ENCODE peak calls at places on chromosomes 2 and 18, in four cellular contexts. One of them, this sample, is unnamed.

GRCh38 chr2:159946326-159946992 is 116.0 kb downstream of the PLA2R1 start:
- DNase-seq in IMR-90: peak; percentile 21
- DNase-seq in fibroblast of the aortic adventitia: peak; percentile 81
- DNase-seq in endothelial cell: no peak
- DNase-seq in this sample: no peak

GRCh38 chr2:96951125-96951654 is 35.2 kb downstream of the FAM178B start:
- DNase-seq in fibroblast of the aortic adventitia: peak; percentile 38
- DNase-seq in IMR-90: peak; percentile 41
- DNase-seq in endothelial cell: peak; percentile 85
- DNase-seq in this sample: peak; percentile 79

GRCh38 chr2:100411841-100412292 is 5.6 kb downstream of the CHST10 start:
- DNase-seq in IMR-90: no peak
- DNase-seq in fibroblast of the aortic adventitia: no peak
- DNase-seq in endothelial cell: no peak
- DNase-seq in this sample: no peak

GRCh38 chr2:176137249-176137573 is 7.7 kb downstream of the HOXD8 start:
- DNase-seq in fibroblast of the aortic adventitia: no peak
- DNase-seq in endothelial cell: no peak
- DNase-seq in IMR-90: no peak
- DNase-seq in this sample: no peak

GRCh38 chr2:204089542-204089941 is 153.0 kb downstream of the ICOS start:
- DNase-seq in IMR-90: no peak
- DNase-seq in endothelial cell: no peak
- DNase-seq in fibroblast of the aortic adventitia: no peak
- DNase-seq in this sample: no peak

GRCh38 chr2:134258684-134259408 is 5.0 kb downstream of the MGAT5 start:
- DNase-seq in endothelial cell: no peak
- DNase-seq in IMR-90: no peak
- DNase-seq in fibroblast of the aortic adventitia: no peak
- DNase-seq in this sample: no peak

GRCh38 chr2:47890711-47891368 is 15.5 kb downstream of the FBXO11 start:
- DNase-seq in fibroblast of the aortic adventitia: no peak
- DNase-seq in endothelial cell: no peak
- DNase-seq in IMR-90: no peak
- DNase-seq in this sample: no peak

GRCh38 chr2:222057249-222058073 is 241.3 kb downstream of the PAX3 start:
- DNase-seq in endothelial cell: no peak
- DNase-seq in fibroblast of the aortic adventitia: peak; percentile 16
- DNase-seq in IMR-90: no peak
- DNase-seq in this sample: peak; percentile 50

GRCh38 chr18:34595673-34596072 is 114.4 kb upstream of the DTNA start:
- DNase-seq in fibroblast of the aortic adventitia: peak; percentile 53
- DNase-seq in IMR-90: peak; percentile 41
- DNase-seq in endothelial cell: no peak
- DNase-seq in this sample: no peak

GRCh38 chr2:16022548-16023240 is 82.3 kb downstream of the MYCN start:
- DNase-seq in endothelial cell: no peak
- DNase-seq in fibroblast of the aortic adventitia: no peak
- DNase-seq in IMR-90: no peak
- DNase-seq in this sample: no peak

GRCh38 chr2:238512247-238512867 is 85.6 kb downstream of the ASB1 start:
- DNase-seq in endothelial cell: no peak
- DNase-seq in fibroblast of the aortic adventitia: no peak
- DNase-seq in IMR-90: no peak
- DNase-seq in this sample: no peak

GRCh38 chr2:3625186-3625585 is 30.3 kb downstream of the COLEC11 start:
- DNase-seq in fibroblast of the aortic adventitia: no peak
- DNase-seq in endothelial cell: no peak
- DNase-seq in IMR-90: no peak
- DNase-seq in this sample: no peak

GRCh38 chr2:96353606-96354095 is 18.1 kb downstream of the NCAPH start:
- DNase-seq in fibroblast of the aortic adventitia: peak; percentile 37
- DNase-seq in endothelial cell: no peak
- DNase-seq in IMR-90: no peak
- DNase-seq in this sample: no peak

GRCh38 chr2:75047189-75047812 is 88.9 kb downstream of the POLE4 start:
- DNase-seq in fibroblast of the aortic adventitia: peak; percentile 57
- DNase-seq in IMR-90: peak; percentile 79
- DNase-seq in endothelial cell: no peak
- DNase-seq in this sample: no peak

GRCh38 chr2:40209728-40210127 is 242.2 kb downstream of the SLC8A1 start:
- DNase-seq in endothelial cell: no peak
- DNase-seq in IMR-90: no peak
- DNase-seq in fibroblast of the aortic adventitia: no peak
- DNase-seq in this sample: no peak

GRCh38 chr2:200585730-200586643 is at the start of gene AOX1:
- DNase-seq in IMR-90: peak; percentile 45
- DNase-seq in fibroblast of the aortic adventitia: peak; percentile 61
- DNase-seq in endothelial cell: peak; percentile 29
- DNase-seq in this sample: peak; percentile 24
- TF ChIP-seq CTCF in IMR-90: no peak
- TF ChIP-seq CTCF in fibroblast of the aortic adventitia: no peak
- TF ChIP-seq CTCF in endothelial cell: no peak
- TF ChIP-seq CTCF in this sample: no peak

GRCh38 chr2:207117668-207118067 is 48.1 kb downstream of the KLF7 start:
- DNase-seq in fibroblast of the aortic adventitia: no peak
- DNase-seq in endothelial cell: no peak
- DNase-seq in IMR-90: no peak
- DNase-seq in this sample: no peak

GRCh38 chr2:207119048-207119447 is 46.7 kb downstream of the KLF7 start:
- DNase-seq in IMR-90: no peak
- DNase-seq in endothelial cell: no peak
- DNase-seq in fibroblast of the aortic adventitia: no peak
- DNase-seq in this sample: no peak

GRCh38 chr2:207113403-207113802 is 52.3 kb downstream of the KLF7 start:
- DNase-seq in fibroblast of the aortic adventitia: no peak
- DNase-seq in IMR-90: no peak
- DNase-seq in endothelial cell: no peak
- DNase-seq in this sample: no peak

GRCh38 chr2:207112397-207112796 is 53.4 kb downstream of the KLF7 start:
- DNase-seq in fibroblast of the aortic adventitia: no peak
- DNase-seq in endothelial cell: no peak
- DNase-seq in IMR-90: no peak
- DNase-seq in this sample: no peak

GRCh38 chr2:207115715-207116364 is 49.9 kb downstream of the KLF7 start:
- DNase-seq in fibroblast of the aortic adventitia: peak; percentile 46
- DNase-seq in IMR-90: peak; percentile 63
- DNase-seq in endothelial cell: no peak
- DNase-seq in this sample: no peak
- TF ChIP-seq CTCF in fibroblast of the aortic adventitia: peak; percentile 32
- TF ChIP-seq CTCF in IMR-90: peak; percentile 31
- TF ChIP-seq CTCF in endothelial cell: no peak
- TF ChIP-seq CTCF in this sample: no peak

GRCh38 chr2:6896930-6897759 is 19.6 kb downstream of the RSAD2 start:
- DNase-seq in endothelial cell: no peak
- DNase-seq in fibroblast of the aortic adventitia: peak; percentile 64
- DNase-seq in IMR-90: peak; percentile 10
- DNase-seq in this sample: no peak
- TF ChIP-seq CTCF in endothelial cell: peak; percentile 72
- TF ChIP-seq CTCF in fibroblast of the aortic adventitia: peak; percentile 58
- TF ChIP-seq CTCF in IMR-90: peak; percentile 40
- TF ChIP-seq CTCF in this sample: peak; percentile 48

DNA sequence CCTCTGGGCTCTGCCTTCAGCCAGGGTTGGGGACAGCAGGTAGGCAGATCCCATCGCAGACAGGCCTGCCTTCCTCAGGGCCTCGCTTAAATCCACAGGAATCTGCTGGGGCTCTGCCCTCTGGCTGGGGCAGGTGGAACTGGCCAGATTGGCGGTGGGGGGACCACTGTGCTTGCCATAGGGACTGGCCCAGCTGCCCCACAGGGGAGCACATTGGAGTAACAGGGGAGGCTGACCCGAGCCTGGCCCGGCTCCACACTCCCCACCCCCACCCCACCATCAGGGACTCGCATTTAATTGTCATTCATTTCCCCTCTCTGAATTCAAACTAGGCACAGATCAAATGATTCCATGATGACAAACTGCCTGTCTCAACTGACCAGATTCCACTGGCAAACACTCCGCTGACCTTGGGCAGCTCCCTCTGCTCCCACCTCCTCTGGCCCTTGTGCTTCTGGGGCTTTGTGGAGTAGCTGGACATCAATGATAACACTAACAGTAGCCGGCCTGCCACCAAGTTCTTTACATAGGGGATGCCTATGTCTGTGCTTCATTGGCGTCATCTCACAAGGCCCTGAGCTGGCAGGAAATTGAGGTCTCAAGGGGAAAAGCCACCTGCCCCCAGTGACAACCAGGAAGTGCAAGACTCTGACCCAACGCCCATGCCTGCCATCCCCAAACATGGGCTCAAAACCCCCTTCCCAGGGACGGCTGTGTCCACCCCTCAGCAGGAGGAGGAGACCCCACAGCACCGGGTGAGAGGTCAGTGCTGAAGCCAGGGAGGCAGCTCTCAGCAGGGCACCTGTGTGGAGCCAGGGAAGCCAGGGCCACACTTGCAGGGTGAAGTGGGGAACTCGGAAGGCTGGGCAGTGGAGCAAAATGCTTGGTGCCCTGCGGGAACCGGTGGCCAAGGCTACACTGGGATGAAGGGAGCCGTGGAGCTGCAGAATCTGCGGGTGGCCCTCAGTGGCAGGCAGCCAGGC is 2.1 kb upstream of the B3GNT7 start:
- DNase-seq in fibroblast of the aortic adventitia: no peak
- DNase-seq in endothelial cell: no peak
- DNase-seq in IMR-90: no peak
- DNase-seq in this sample: peak; percentile 85
- TF ChIP-seq CTCF in fibroblast of the aortic adventitia: peak; percentile 13
- TF ChIP-seq CTCF in endothelial cell: no peak
- TF ChIP-seq CTCF in IMR-90: no peak
- TF ChIP-seq CTCF in this sample: no peak

GRCh38 chr18:36974686-36975085 is 145.8 kb downstream of the KIAA1328 start:
- DNase-seq in IMR-90: no peak
- DNase-seq in endothelial cell: no peak
- DNase-seq in fibroblast of the aortic adventitia: no peak
- DNase-seq in this sample: no peak

DNA sequence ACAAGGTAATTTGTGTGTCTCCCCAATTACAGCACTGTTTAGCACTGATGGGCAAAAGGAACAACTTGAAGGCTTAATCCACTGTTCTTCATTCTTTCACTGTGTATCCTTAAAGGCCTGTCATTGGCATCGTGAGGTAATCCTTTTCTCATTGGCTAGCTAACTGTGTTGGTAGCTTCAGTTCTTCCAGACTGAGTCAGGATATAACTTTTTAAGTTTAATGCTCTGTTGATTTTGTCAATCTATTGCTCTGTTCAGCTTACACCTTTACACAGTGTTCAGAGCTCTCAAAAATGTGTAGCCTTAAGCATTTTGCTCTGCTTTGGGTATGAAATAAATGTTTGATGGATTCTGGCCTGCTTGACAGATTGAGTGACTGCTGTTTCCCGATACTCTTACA is 148.2 kb downstream of the KIAA1328 start:
- DNase-seq in IMR-90: no peak
- DNase-seq in endothelial cell: no peak
- DNase-seq in fibroblast of the aortic adventitia: no peak
- DNase-seq in this sample: no peak
- TF ChIP-seq CTCF in IMR-90: no peak
- TF ChIP-seq CTCF in endothelial cell: no peak
- TF ChIP-seq CTCF in fibroblast of the aortic adventitia: no peak
- TF ChIP-seq CTCF in this sample: no peak

DNA sequence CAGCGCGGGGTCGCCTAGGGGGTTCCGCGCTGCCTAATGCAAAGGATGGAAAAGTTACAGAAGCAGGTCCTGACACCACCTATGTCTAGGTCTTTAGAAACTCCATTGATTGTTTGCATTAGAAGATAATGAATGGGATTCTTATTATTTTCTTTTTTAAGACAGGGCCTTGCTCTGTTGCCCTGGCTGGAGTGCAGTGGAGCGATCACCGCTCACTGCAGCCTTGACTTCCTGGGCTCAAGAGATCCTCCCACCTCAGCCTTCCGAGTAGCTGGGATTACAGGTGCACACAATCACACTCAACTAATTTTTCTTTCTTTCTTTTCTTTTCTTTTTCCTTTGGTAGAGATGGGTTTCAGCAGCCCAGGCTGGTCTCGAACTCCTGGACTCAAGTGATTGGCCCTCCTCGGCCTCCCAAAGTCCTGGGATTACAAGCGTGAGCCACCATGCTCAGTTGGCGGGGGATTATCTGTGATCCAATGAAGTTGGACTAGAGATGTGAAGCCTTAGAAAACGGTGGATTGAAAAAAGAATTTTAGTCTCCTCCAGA is 761 bp upstream of the IDH1 start:
- DNase-seq in fibroblast of the aortic adventitia: no peak
- DNase-seq in endothelial cell: no peak
- DNase-seq in IMR-90: no peak
- DNase-seq in this sample: no peak
- TF ChIP-seq CTCF in fibroblast of the aortic adventitia: no peak
- TF ChIP-seq CTCF in endothelial cell: no peak
- TF ChIP-seq CTCF in IMR-90: no peak
- TF ChIP-seq CTCF in this sample: no peak

DNA sequence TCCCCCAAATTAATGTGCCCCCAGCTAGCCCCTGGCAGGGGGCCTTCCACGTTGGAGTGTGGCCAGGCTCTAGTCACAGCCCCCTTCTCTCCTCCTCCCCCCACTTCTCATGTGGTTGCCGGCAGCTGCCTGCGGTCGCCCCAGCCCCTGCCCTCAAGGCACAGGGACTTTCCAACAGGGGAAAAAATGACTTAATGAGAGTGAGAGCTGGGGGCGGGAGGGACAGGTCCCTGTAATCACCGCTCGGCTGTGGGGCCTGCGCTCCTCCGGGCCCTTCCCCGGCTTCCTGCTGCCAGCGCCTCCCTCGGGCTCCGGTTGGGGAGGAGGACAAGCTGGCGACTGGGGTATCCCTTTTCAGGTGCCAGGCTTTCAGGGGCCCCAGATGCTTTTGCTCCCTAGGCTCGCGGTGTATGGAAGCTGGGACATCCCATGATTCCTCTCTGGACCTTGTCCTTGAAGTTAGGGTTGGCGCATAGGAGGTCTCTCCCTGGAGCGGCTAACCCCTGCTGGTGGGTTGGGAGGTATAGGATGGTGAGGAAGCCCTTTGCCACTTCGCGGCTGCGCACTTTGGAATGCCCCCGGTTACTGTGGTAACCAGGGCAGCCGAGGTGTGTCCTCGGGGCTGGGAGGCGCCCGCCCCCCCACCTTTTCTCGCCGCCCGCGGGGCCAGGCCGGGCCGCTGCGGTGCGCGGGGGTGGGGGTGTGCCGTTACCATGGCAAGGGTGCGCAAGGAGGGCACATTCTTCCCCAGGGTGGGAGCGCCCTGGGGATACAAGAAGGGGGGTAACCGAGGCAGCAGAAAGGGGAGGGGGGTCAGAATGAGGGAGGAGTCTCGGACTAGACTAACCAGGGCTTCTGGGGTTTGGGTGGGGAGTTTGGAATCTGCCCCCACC is 16.1 kb downstream of the WNT10A start:
- DNase-seq in endothelial cell: no peak
- DNase-seq in IMR-90: peak; percentile 31
- DNase-seq in fibroblast of the aortic adventitia: no peak
- DNase-seq in this sample: peak; percentile 93
- TF ChIP-seq CTCF in endothelial cell: no peak
- TF ChIP-seq CTCF in IMR-90: no peak
- TF ChIP-seq CTCF in fibroblast of the aortic adventitia: no peak
- TF ChIP-seq CTCF in this sample: no peak

GRCh38 chr2:168348076-168348475 is 100.7 kb upstream of the STK39 start:
- DNase-seq in IMR-90: peak; percentile 24
- DNase-seq in fibroblast of the aortic adventitia: peak; percentile 22
- DNase-seq in endothelial cell: peak; percentile 44
- DNase-seq in this sample: peak; percentile 24
- TF ChIP-seq CTCF in IMR-90: peak; percentile 41
- TF ChIP-seq CTCF in fibroblast of the aortic adventitia: peak; percentile 62
- TF ChIP-seq CTCF in endothelial cell: peak; percentile 56
- TF ChIP-seq CTCF in this sample: peak; percentile 44